ENCODE peak calls at places on chromosomes 16 and 17, in nine cellular contexts. C, H, T, N, D, M, U, B and A are unnamed samples.
A peak's percentile ranks its signal among the peaks of the same experiment; 100 is the strongest.

GRCh38 chr16:26643519-26643918 is 423.2 kb upstream of the C16orf82 start:
- DNase-seq in B (no peak), M (no peak), U (no peak), T (no peak), N (no peak), H (no peak), D (no peak), C (no peak), A (no peak)

GRCh38 chr16:49024016-49024415 is 257.6 kb downstream of the CBLN1 start:
- DNase-seq in C (no peak), T (no peak), M (no peak), N (no peak), B (no peak), U (no peak), H (no peak), D (no peak), A (no peak)

GRCh38 chr17:43846221-43846712 is 709 bp upstream of the CD300LG start:
- DNase-seq in N (peak; percentile 87), M (peak; percentile 50), C (peak; percentile 95), U (peak; percentile 72), B (peak; percentile 65), H (peak; percentile 69), T (peak; percentile 68), D (peak; percentile 22), A (peak; percentile 99)

GRCh38 chr16:86392751-86393150 is 117.6 kb upstream of the FOXF1 start:
- DNase-seq in D (no peak), M (no peak), H (no peak), T (no peak), U (no peak), N (no peak), B (no peak), C (no peak), A (no peak)

GRCh38 chr17:34314279-34314678 is 5.0 kb upstream of the CCL8 start:
- DNase-seq in M (no peak), C (no peak), B (peak; percentile 44), N (no peak), D (no peak), H (no peak), U (no peak), T (peak; percentile 17), A (no peak)

GRCh38 chr17:58679263-58680037 is 12.4 kb downstream of the TEX14 start:
- DNase-seq in N (no peak), M (peak; percentile 56), T (no peak), C (no peak), D (no peak), U (peak; percentile 82), B (peak; percentile 94), H (peak; percentile 97), A (peak; percentile 71)

GRCh38 chr17:28047806-28048205 is 5.3 kb downstream of the NLK start:
- DNase-seq in M (no peak), H (no peak), B (no peak), U (no peak), D (no peak), N (no peak), T (no peak), C (no peak), A (peak; percentile 65)

GRCh38 chr17:36931697-36932382 is 5.4 kb upstream of the LHX1 start:
- DNase-seq in N (no peak), M (no peak), C (peak; percentile 65), H (no peak), D (no peak), B (no peak), U (no peak), T (no peak), A (peak; percentile 57)

GRCh38 chr17:76554131-76554530 is 14.3 kb downstream of the PRCD start:
- DNase-seq in T (no peak), U (no peak), C (no peak), M (no peak), D (no peak), N (no peak), H (no peak), B (no peak), A (no peak)